ENCODE peak calls at places on chromosomes 7 and 10, in four cellular contexts. C, L, P and Y are unnamed samples.

GRCh38 chr10:13201132-13201531 is 33.0 kb downstream of the UCMA start:
- DNase-seq in P (no peak), C (no peak), L (no peak), Y (no peak)

GRCh38 chr7:112067609-112068540 is 138.3 kb downstream of the DOCK4 start:
- DNase-seq in P (no peak), L (no peak), C (no peak), Y (no peak)

GRCh38 chr10:1935912-1936311 is 198.6 kb upstream of the ADARB2 start:
- DNase-seq in P (no peak), L (no peak), C (no peak), Y (no peak)

GRCh38 chr10:81068446-81068845 is 530.7 kb downstream of the SH2D4B start:
- DNase-seq in L (no peak), P (no peak), C (no peak), Y (no peak)

GRCh38 chr7:3995187-3995586 is 686.9 kb upstream of the FOXK1 start:
- DNase-seq in C (peak; percentile 19), P (no peak), L (peak; percentile 35), Y (peak; percentile 83)

GRCh38 chr7:127629268-127629854 is 11.4 kb upstream of the PAX4 start:
- DNase-seq in C (peak; percentile 33), L (peak; percentile 53), P (no peak), Y (peak; percentile 51)

GRCh38 chr7:79293655-79294142 is 159.8 kb downstream of the MAGI2 start:
- DNase-seq in L (peak; percentile 71), C (peak; percentile 86), P (no peak), Y (no peak)

GRCh38 chr7:140060788-140061606 is 1.8 kb downstream of the PARP12 start:
- DNase-seq in L (no peak), P (no peak), C (no peak), Y (peak; percentile 90)

GRCh38 chr7:68694656-68695055 is 903.6 kb upstream of the AUTS2 start:
- DNase-seq in P (no peak), L (no peak), C (no peak), Y (no peak)

GRCh38 chr7:22196429-22196828 is 160.5 kb downstream of the RAPGEF5 start:
- DNase-seq in C (no peak), P (no peak), L (no peak), Y (no peak)

GRCh38 chr10:66823301-66823700 is 102.5 kb upstream of the LRRTM3 start:
- DNase-seq in C (no peak), L (no peak), P (no peak), Y (no peak)

GRCh38 chr10:68188835-68189234 is 43.1 kb downstream of the ATOH7 start:
- DNase-seq in P (no peak), L (no peak), C (no peak), Y (no peak)

GRCh38 chr10:117562220-117562619 is 19.7 kb downstream of the EMX2 start:
- DNase-seq in C (no peak), P (no peak), L (no peak), Y (no peak)

GRCh38 chr10:77274046-77274795 is 363.4 kb downstream of the KCNMA1 start:
- DNase-seq in L (no peak), P (no peak), C (no peak), Y (no peak)

GRCh38 chr10:113939212-113939860 is 84.9 kb downstream of the NHLRC2 start:
- DNase-seq in C (no peak), P (no peak), L (no peak), Y (no peak)

GRCh38 chr10:48671914-48672595 is 12.6 kb upstream of the WDFY4 start:
- DNase-seq in P (peak; percentile 81), L (no peak), C (no peak), Y (no peak)

GRCh38 chr7:1703475-1704325 is 33.6 kb downstream of the ELFN1 start:
- DNase-seq in C (no peak), P (no peak), L (no peak), Y (no peak)

GRCh38 chr7:1705339-1705738 is 35.3 kb downstream of the ELFN1 start:
- DNase-seq in L (no peak), C (no peak), P (no peak), Y (no peak)

GRCh38 chr7:1706381-1706720 is 36.3 kb downstream of the ELFN1 start:
- DNase-seq in L (no peak), P (no peak), C (no peak), Y (no peak)

GRCh38 chr7:1705856-1706255 is 35.8 kb downstream of the ELFN1 start:
- DNase-seq in L (no peak), P (no peak), C (no peak), Y (no peak)

DNA sequence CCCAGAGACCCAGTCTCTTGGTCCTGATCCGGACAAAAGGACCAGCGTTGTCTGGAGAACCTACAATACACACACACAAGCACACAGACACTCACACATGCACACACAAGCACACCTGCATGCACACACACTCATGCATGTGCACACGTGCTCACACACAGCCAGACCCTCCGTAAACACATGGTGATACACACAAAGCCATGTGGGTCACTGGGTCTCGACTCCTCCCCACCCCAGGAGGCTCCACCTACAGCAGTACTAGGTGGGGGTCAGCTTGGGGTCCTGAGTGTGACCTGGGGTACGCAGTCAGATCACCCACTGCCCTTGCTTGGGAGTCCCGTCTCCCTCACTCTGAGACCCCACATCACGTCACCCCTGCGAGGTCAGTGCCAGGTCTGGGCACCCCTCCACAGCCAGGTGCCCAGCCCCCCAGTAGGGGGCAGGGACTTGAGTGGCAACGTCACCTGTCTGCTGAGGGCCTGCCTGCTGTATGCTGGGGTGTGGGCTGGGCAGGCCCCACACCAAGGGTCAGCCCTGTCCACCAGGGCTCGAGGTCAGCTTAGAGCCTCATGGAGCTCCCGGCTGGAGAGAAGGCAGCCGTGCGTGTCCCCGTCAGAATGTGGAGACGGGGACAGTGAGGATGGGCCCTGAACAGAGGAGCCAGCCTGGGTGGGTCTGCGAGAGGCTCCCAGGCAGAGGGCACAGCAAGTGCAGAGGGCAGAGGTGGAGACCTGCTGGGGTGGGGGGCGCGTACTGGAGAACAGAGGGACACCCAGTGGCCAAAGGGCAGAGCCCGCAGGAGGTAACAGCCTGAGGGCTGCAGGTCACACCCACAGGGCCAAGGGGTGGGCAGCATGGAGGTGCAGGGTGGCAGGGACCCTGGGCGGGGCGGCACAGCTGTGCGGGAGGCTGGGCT is 34.5 kb downstream of the ELFN1 start:
- DNase-seq in L (no peak), P (no peak), C (no peak), Y (no peak)
- TF ChIP-seq POLR2AphosphoS2 in L (no peak), P (no peak), C (no peak), Y (no peak)

DNA sequence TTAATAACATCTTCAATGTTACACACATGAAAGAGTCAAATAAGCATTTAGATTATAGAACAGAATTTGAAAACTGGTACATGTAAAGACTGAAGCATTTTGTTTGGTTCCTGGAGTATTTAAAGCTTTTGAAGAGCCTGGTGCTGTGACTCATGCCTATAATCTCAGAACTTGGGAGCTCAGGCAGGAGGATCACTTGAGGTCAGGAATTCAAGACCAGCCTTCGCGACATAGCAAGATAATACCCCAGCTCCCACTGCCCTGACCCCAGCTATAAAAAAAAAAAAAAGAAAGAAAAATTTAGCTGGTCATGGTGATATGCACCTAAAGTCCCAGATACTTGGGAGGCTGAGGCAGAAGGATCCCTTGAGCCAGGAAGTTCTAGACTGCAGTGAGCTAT is 87.8 kb downstream of the HDAC9 start:
- DNase-seq in L (no peak), C (no peak), P (no peak), Y (no peak)
- TF ChIP-seq POLR2AphosphoS2 in L (no peak), C (no peak), P (no peak), Y (no peak)

DNA sequence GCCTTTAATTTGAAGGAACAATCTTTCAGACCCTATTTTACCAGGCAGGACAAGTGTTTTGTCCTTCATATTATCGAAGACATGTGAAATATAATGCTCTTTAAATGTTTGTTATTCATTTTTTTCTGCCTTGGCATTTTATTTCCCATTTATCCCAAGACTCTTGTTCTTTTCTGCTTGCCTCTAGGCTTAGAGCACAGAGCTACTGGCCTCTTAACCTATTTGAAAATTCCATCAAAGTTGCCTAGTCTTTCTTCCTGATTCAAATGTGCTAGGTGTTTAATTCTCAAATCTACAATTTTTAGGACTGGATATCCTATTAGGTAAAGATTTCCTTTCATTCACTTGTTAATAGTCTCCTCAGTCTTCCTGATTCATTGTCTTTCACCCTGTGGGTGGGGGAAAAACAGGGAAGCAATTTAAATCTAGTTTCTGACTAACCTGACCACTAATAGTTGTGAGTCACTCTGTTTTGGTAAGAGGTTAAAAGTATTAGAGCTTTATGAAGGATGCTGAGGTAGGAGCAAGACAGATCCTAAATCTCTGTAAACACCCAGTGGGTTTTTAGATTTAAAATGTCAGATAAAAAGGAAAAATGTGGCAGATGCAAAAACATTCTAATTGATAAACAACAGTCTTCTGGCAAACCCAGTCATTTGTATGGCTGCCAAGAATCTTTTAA is 1.5 kb downstream of the LIPK start:
- DNase-seq in L (no peak), C (no peak), P (no peak), Y (no peak)
- TF ChIP-seq POLR2AphosphoS2 in L (no peak), C (no peak), P (no peak), Y (no peak)

GRCh38 chr10:79105818-79106217 is 37.1 kb downstream of the ZMIZ1 start:
- DNase-seq in P (no peak), L (no peak), C (no peak), Y (no peak)

GRCh38 chr10:79108728-79109127 is 40.0 kb downstream of the ZMIZ1 start:
- DNase-seq in L (no peak), C (no peak), P (no peak), Y (no peak)

GRCh38 chr10:79106251-79106650 is 37.5 kb downstream of the ZMIZ1 start:
- DNase-seq in L (no peak), C (no peak), P (no peak), Y (no peak)

GRCh38 chr10:79105164-79105739 is 36.5 kb downstream of the ZMIZ1 start:
- DNase-seq in L (no peak), P (no peak), C (peak; percentile 90), Y (no peak)

DNA sequence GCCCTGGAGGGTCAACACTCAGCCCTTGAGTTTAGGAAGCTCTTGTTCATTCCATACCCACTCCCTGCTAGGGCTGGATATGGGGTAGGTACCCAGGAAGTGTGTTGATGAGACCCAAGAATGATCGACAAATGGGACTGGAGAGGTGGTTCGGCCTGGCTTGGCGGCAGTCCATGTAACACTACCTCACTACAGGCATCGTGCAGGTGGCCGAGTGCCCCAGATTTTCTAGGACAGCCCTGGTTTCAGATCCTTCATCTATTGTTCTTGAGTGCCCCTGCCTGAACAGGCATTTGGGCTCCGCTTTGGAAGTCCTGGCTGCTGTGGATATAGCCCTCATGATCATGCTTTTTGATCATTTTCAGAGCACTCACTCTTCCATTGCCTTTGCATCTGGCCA is 37.9 kb downstream of the ZMIZ1 start:
- DNase-seq in P (no peak), L (no peak), C (no peak), Y (no peak)
- TF ChIP-seq POLR2AphosphoS2 in P (no peak), L (no peak), C (no peak), Y (no peak)